ENCODE peak calls at places on chromosomes 6 and 20, in four cellular contexts. D is uterus; P is CD8-positive, alpha-beta T cell; X is heart right ventricle. Q is an unnamed sample. For H3K9me3, the result is how much of the 10 kb centered on the place peaks cover.

GRCh38 chr20:38452880-38453624 is 17.9 kb upstream of the SNHG17 start:
- DNase-seq in D (no peak), P (no peak), X (no peak), Q (no peak)

GRCh38 chr20:53872081-53872541 is 198.3 kb downstream of the BCAS1 start:
- DNase-seq in D (no peak), P (no peak), X (no peak), Q (no peak)

GRCh38 chr6:11069760-11070159 is 23.9 kb upstream of the SMIM13 start:
- DNase-seq in D (no peak), P (no peak), X (no peak), Q (no peak)

GRCh38 chr6:33317418-33317667 is 201 bp downstream of the ZBTB22 start:
- DNase-seq in D (no peak), P (peak), X (no peak), Q (peak)

GRCh38 chr20:35302421-35303335 is 10.5 kb upstream of the FAM83C start:
- DNase-seq in D (no peak), P (no peak), X (no peak), Q (no peak)

GRCh38 chr20:53943522-53944291 is 126.7 kb downstream of the BCAS1 start:
- DNase-seq in D (no peak), P (peak), X (no peak), Q (no peak)

GRCh38 chr6:17156112-17156921 is 54.5 kb downstream of the STMND1 start:
- DNase-seq in D (peak), P (peak), X (no peak), Q (no peak)

GRCh38 chr6:108464506-108465084 is 96.1 kb upstream of the FOXO3 start:
- DNase-seq in D (no peak), P (no peak), X (no peak), Q (no peak)

GRCh38 chr6:89353702-89354392 is 1.3 kb upstream of the UBE2J1 start:
- DNase-seq in D (no peak), P (no peak), X (no peak), Q (no peak)

GRCh38 chr20:10924628-10925266 is 250.9 kb upstream of the JAG1 start:
- DNase-seq in D (no peak), P (no peak), X (no peak), Q (no peak)

GRCh38 chr6:26351544-26351953 is 13.4 kb upstream of the BTN3A2 start:
- DNase-seq in D (no peak), P (no peak), X (no peak), Q (no peak)

GRCh38 chr6:30882764-30883475 is 1.4 kb upstream of the DDR1 start:
- DNase-seq in D (peak), P (no peak), X (no peak), Q (peak)

GRCh38 chr6:136396908-136397307 is 107.3 kb upstream of the BCLAF1 start:
- DNase-seq in D (no peak), P (no peak), X (no peak), Q (no peak)

GRCh38 chr6:2827112-2827511 is 14.6 kb downstream of the SERPINB1 start:
- DNase-seq in D (no peak), P (no peak), X (no peak), Q (no peak)

GRCh38 chr6:90095788-90096187 is 200.9 kb downstream of the BACH2 start:
- DNase-seq in D (no peak), P (no peak), X (no peak), Q (no peak)

GRCh38 chr6:97405818-97406409 is 122.9 kb upstream of the MMS22L start:
- DNase-seq in D (no peak), P (no peak), X (no peak), Q (no peak)

GRCh38 chr6:108795814-108796213 is 52.4 kb upstream of the ARMC2 start:
- DNase-seq in D (no peak), P (no peak), X (no peak), Q (no peak)

GRCh38 chr6:108684809-108685329 is 124.2 kb downstream of the FOXO3 start:
- DNase-seq in D (no peak), P (no peak), X (no peak), Q (peak)

GRCh38 chr6:150930816-150931215 is 65.3 kb downstream of the MTHFD1L start:
- DNase-seq in D (no peak), P (no peak), X (no peak), Q (no peak)

GRCh38 chr6:117205876-117206275 is 59.5 kb upstream of the VGLL2 start:
- DNase-seq in D (no peak), P (no peak), X (no peak), Q (no peak)

GRCh38 chr6:117206522-117206921 is 58.8 kb upstream of the VGLL2 start:
- DNase-seq in D (no peak), P (no peak), X (no peak), Q (no peak)

GRCh38 chr6:117215353-117216090 is 49.8 kb upstream of the VGLL2 start:
- DNase-seq in D (no peak), P (no peak), X (no peak), Q (no peak)

GRCh38 chr6:117206951-117207687 is 58.2 kb upstream of the VGLL2 start:
- DNase-seq in D (no peak), P (no peak), X (peak), Q (no peak)

DNA sequence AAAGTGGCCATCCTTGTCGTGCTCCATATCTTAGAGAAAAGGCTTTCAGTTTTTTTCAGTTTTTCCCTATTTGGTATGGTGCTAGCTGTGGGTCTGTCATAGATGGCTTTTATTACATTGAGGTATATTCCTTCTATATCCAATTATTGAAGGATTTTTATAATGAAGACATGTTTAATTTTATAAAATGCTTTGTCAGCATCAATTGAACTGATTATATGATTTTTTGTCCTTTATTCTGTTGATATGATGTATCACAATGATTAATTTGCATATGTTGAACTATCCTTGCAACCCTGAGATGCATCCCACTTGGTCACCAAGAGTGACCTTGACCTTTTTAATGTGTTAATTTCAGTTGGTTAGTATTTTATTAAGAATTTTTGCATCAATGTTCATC is 55.1 kb upstream of the VGLL2 start:
- DNase-seq in D (no peak), P (no peak), X (no peak), Q (no peak)
- TF ChIP-seq CTCF in D (no peak), P (no peak), X (no peak), Q (no peak)

GRCh38 chr20:60507087-60507684 is 549.0 kb downstream of the CDH26 start:
- DNase-seq in D (no peak), P (no peak), X (no peak), Q (no peak)

GRCh38 chr20:60516442-60516841 is 558.2 kb downstream of the CDH26 start:
- DNase-seq in D (no peak), P (no peak), X (no peak), Q (no peak)

GRCh38 chr20:60510356-60510755 is 552.1 kb downstream of the CDH26 start:
- DNase-seq in D (no peak), P (no peak), X (no peak), Q (no peak)

GRCh38 chr20:60512436-60512835 is 554.2 kb downstream of the CDH26 start:
- DNase-seq in D (no peak), P (no peak), X (no peak), Q (no peak)
- H3K9me3 ChIP-seq in D (under half), P (under half), X (under half), Q (under half)

GRCh38 chr6:157741889-157742615 is 81.0 kb upstream of the SNX9 start:
- DNase-seq in D (peak), P (no peak), X (no peak), Q (no peak)
- H3K27ac ChIP-seq in D (peak), P (no peak), X (peak), Q (no peak)

GRCh38 chr6:167501831-167502385 is 177.0 kb downstream of the TTLL2 start:
- DNase-seq in D (no peak), P (no peak), X (no peak), Q (no peak)
- TF ChIP-seq CTCF in D (peak), P (no peak), X (no peak), Q (no peak)

GRCh38 chr20:62739067-62739466 is 30.4 kb downstream of the NTSR1 start:
- DNase-seq in D (no peak), P (no peak), X (no peak), Q (no peak)
- H3K9me3 ChIP-seq in D (under half), P (under half), X (under half), Q (under half)

DNA sequence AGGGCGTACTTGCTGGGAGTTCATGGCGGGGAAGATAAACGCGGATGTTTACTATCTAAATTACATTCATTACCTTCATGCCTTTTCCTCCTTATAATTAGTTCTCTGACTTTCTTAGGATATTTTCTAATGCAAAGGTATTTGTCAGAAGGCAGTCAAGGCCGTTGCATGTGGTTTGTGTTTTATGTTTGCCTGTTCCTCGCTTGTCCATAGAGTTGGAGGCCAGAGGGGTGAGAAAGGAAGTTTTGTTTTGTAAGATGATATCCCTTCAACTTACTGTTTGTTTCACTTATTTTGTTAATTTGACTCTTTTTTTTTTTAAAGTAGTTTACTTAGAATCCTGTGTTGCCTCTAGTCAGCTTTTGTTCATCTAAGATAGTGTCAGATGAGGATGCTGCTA is 4.0 kb upstream of the CCN2 start:
- DNase-seq in D (no peak), P (no peak), X (no peak), Q (no peak)
- H3K27ac ChIP-seq in D (peak), P (no peak), X (peak), Q (no peak)

GRCh38 chr6:104896914-104897313 is 37.2 kb upstream of the HACE1 start:
- DNase-seq in D (no peak), P (no peak), X (no peak), Q (no peak)
- TF ChIP-seq CTCF in D (no peak), P (no peak), X (no peak), Q (no peak)

GRCh38 chr20:49280463-49281058 is 2.7 kb upstream of the ZNFX1 start:
- DNase-seq in D (no peak), P (no peak), X (no peak), Q (no peak)
- H3K9me3 ChIP-seq in D (under half), P (under half), X (under half), Q (half or more)

GRCh38 chr6:117674503-117674902 is 766 bp upstream of the NUS1 start:
- DNase-seq in D (no peak), P (no peak), X (no peak), Q (no peak)
- H3K27ac ChIP-seq in D (peak), P (peak), X (peak), Q (peak)

GRCh38 chr6:43092635-43093034 is 16.5 kb downstream of the PTK7 start:
- DNase-seq in D (no peak), P (no peak), X (no peak), Q (no peak)
- TF ChIP-seq CTCF in D (no peak), P (no peak), X (no peak), Q (no peak)